ENCODE peak calls at places on chromosomes 7 and 10, in ten cellular contexts. V is pancreas; R is choroid plexus epithelial cell; E is adrenal gland; O is activated CD4-positive, alpha-beta T cell treated with anti-CD3 and anti-CD28 coated beads for 48 hours; T is osteocyte; N is colonic mucosa; H is effector memory CD8-positive, alpha-beta T cell; I is uterus; F is Right ventricle myocardium inferior. K is an unnamed sample.

GRCh38 chr10:95121904-95122303 is 52.6 kb upstream of the CYP2C8 start:
- DNase-seq in V (no peak), R (peak), E (no peak), O (no peak), T (no peak), N (no peak), H (no peak), I (no peak), F (no peak), K (peak)

GRCh38 chr10:20855398-20856038 is 41.6 kb downstream of the NEBL start:
- DNase-seq in V (no peak), R (peak), E (no peak), O (no peak), T (no peak), N (no peak), H (no peak), I (no peak), F (no peak), K (no peak)

GRCh38 chr10:116748041-116748440 is 5.7 kb upstream of the HSPA12A start:
- DNase-seq in V (no peak), R (peak), E (peak), O (no peak), T (no peak), N (peak), H (no peak), I (no peak), F (no peak), K (peak)

GRCh38 chr10:11141571-11142091 is 124.0 kb downstream of the CELF2 start:
- DNase-seq in V (no peak), R (no peak), E (no peak), O (no peak), T (no peak), N (peak), H (no peak), I (no peak), F (no peak), K (no peak)

GRCh38 chr10:96619120-96619519 is 32.3 kb upstream of the TM9SF3 start:
- DNase-seq in V (no peak), R (no peak), E (peak), O (no peak), T (no peak), N (no peak), H (no peak), I (no peak), F (no peak), K (no peak)

GRCh38 chr7:47371733-47372368 is 210.1 kb downstream of the TNS3 start:
- DNase-seq in V (peak), R (peak), E (peak), O (no peak), T (no peak), N (peak), H (no peak), I (peak), F (peak), K (peak)

GRCh38 chr10:111277685-111278084 is 200.9 kb downstream of the ADRA2A start:
- DNase-seq in V (no peak), R (no peak), E (no peak), O (no peak), T (no peak), N (no peak), H (no peak), I (no peak), F (no peak), K (no peak)

GRCh38 chr10:48607356-48608278 is 2.7 kb upstream of the ARHGAP22 start:
- DNase-seq in V (no peak), R (no peak), E (no peak), O (no peak), T (peak), N (peak), H (no peak), I (no peak), F (no peak), K (no peak)

GRCh38 chr10:132882069-132882468 is 60.3 kb downstream of the CFAP46 start:
- DNase-seq in V (no peak), R (no peak), E (no peak), O (no peak), T (no peak), N (no peak), H (no peak), I (no peak), F (no peak), K (no peak)

GRCh38 chr10:62112325-62112724 is 156.3 kb downstream of the RTKN2 start:
- DNase-seq in V (no peak), R (no peak), E (no peak), O (no peak), T (no peak), N (no peak), H (no peak), I (no peak), F (no peak), K (no peak)

GRCh38 chr10:119669975-119670640 is 18.9 kb downstream of the BAG3 start:
- DNase-seq in V (no peak), R (no peak), E (no peak), O (no peak), T (no peak), N (no peak), H (no peak), I (no peak), F (no peak), K (no peak)

GRCh38 chr7:105488219-105488571 is 33.9 kb downstream of the PUS7 start:
- DNase-seq in V (no peak), R (no peak), E (no peak), O (no peak), T (no peak), N (no peak), H (no peak), I (no peak), F (no peak), K (no peak)

GRCh38 chr7:128167316-128167691 is 73.8 kb upstream of the LEP start:
- DNase-seq in V (peak), R (peak), E (peak), O (peak), T (no peak), N (no peak), H (no peak), I (peak), F (no peak), K (no peak)